ENCODE peak calls at places on chromosome 18, in eight cellular contexts. I, N, B, Q, M, E, Z and L are unnamed samples.

GRCh38 chr18:29241199-29241598 is 1064.3 kb upstream of the CDH2 start:
- DNase-seq in Z (no peak), M (no peak), B (no peak), N (no peak), E (no peak), Q (no peak), I (no peak), L (no peak)

GRCh38 chr18:3283253-3283863 is 21.4 kb downstream of the MYL12B start:
- DNase-seq in I (no peak), M (no peak), B (no peak), Q (no peak), N (no peak), Z (no peak), E (no peak), L (no peak)

GRCh38 chr18:49225160-49225559 is 235.3 kb downstream of the DYM start:
- DNase-seq in Q (no peak), I (no peak), E (no peak), M (peak), B (no peak), Z (no peak), N (no peak), L (no peak)

GRCh38 chr18:51952844-51953243 is 387.2 kb upstream of the DCC start:
- DNase-seq in I (no peak), E (no peak), M (no peak), Q (no peak), N (no peak), Z (no peak), B (no peak), L (no peak)

GRCh38 chr18:7557891-7558454 is 9.1 kb upstream of the PTPRM start:
- DNase-seq in Z (no peak), E (no peak), Q (no peak), B (no peak), N (no peak), M (no peak), I (no peak), L (no peak)

GRCh38 chr18:45341454-45341853 is 273.8 kb upstream of the SLC14A2 start:
- DNase-seq in N (no peak), B (no peak), Q (no peak), M (no peak), E (no peak), Z (no peak), I (no peak), L (no peak)

GRCh38 chr18:21163647-21164625 is 52.3 kb upstream of the ROCK1 start:
- DNase-seq in N (peak), Q (peak), M (peak), E (no peak), B (peak), I (no peak), Z (no peak), L (peak)

GRCh38 chr18:49464718-49465598 is 4.5 kb upstream of the DYM start:
- DNase-seq in E (no peak), Z (no peak), I (no peak), Q (no peak), B (no peak), N (no peak), M (peak), L (no peak)

GRCh38 chr18:27315001-27315400 is 129.9 kb upstream of the CHST9 start:
- DNase-seq in N (no peak), E (no peak), B (no peak), I (no peak), M (no peak), Q (no peak), Z (no peak), L (no peak)

GRCh38 chr18:4134691-4135090 is 320.4 kb downstream of the DLGAP1 start:
- DNase-seq in Z (no peak), M (no peak), B (no peak), Q (no peak), N (no peak), E (no peak), I (no peak), L (no peak)

GRCh38 chr18:3216987-3217386 is 2.8 kb downstream of the MYOM1 start:
- DNase-seq in Q (no peak), I (no peak), E (no peak), M (no peak), B (no peak), N (no peak), Z (no peak), L (no peak)

GRCh38 chr18:13611616-13612110 is 114.7 kb downstream of the FAM210A start:
- DNase-seq in M (peak), B (no peak), N (no peak), Q (no peak), I (peak), Z (no peak), E (no peak), L (no peak)

GRCh38 chr18:2387588-2387987 is 183.7 kb downstream of the METTL4 start:
- DNase-seq in B (no peak), N (no peak), M (no peak), Q (no peak), I (no peak), Z (no peak), E (no peak), L (no peak)

GRCh38 chr18:7338846-7339245 is 108.0 kb downstream of the LRRC30 start:
- DNase-seq in I (no peak), M (no peak), B (no peak), N (no peak), Q (no peak), Z (no peak), E (no peak), L (no peak)

GRCh38 chr18:8991131-8991530 is 111.4 kb upstream of the NDUFV2 start:
- DNase-seq in I (no peak), Z (no peak), M (no peak), E (no peak), Q (no peak), B (no peak), N (no peak), L (no peak)

GRCh38 chr18:50138181-50139064 is 56.5 kb downstream of the MYO5B start:
- DNase-seq in E (no peak), Z (no peak), I (no peak), Q (no peak), N (no peak), M (peak), B (no peak), L (no peak)

GRCh38 chr18:68713131-68713530 is 1.8 kb downstream of the TMX3 start:
- DNase-seq in E (no peak), B (no peak), Q (no peak), N (no peak), I (no peak), Z (no peak), M (no peak), L (no peak)

GRCh38 chr18:59459352-59460059 is 100.4 kb upstream of the LMAN1 start:
- DNase-seq in N (peak), B (peak), Q (peak), E (no peak), Z (no peak), M (peak), I (no peak), L (no peak)

GRCh38 chr18:32381761-32382160 is 88.9 kb downstream of the GAREM1 start:
- DNase-seq in I (no peak), B (no peak), N (peak), M (no peak), Q (no peak), Z (no peak), E (no peak), L (no peak)

GRCh38 chr18:44733754-44734465 is 53.2 kb downstream of the SETBP1 start:
- DNase-seq in E (no peak), N (no peak), I (no peak), Z (no peak), M (no peak), B (peak), Q (no peak), L (no peak)

GRCh38 chr18:48735070-48735676 is 196.3 kb downstream of the CTIF start:
- DNase-seq in I (no peak), E (no peak), N (peak), Z (no peak), M (no peak), B (peak), Q (no peak), L (no peak)

GRCh38 chr18:50879302-50880107 is 587 bp downstream of the ME2 start:
- DNase-seq in E (no peak), I (no peak), Q (no peak), M (peak), N (peak), Z (peak), B (peak), L (peak)

GRCh38 chr18:9449580-9449979 is 25.7 kb upstream of the RALBP1 start:
- DNase-seq in Z (no peak), Q (no peak), I (no peak), M (peak), B (no peak), N (no peak), E (no peak), L (no peak)

GRCh38 chr18:77700051-77700450 is 450.4 kb downstream of the GALR1 start:
- DNase-seq in E (no peak), Z (no peak), I (no peak), Q (no peak), B (no peak), N (no peak), M (no peak), L (no peak)

GRCh38 chr18:6010284-6010683 is 115.0 kb upstream of the TMEM200C start:
- DNase-seq in B (no peak), N (no peak), Q (no peak), Z (no peak), I (no peak), E (no peak), M (peak), L (no peak)

GRCh38 chr18:9091066-9091476 is 11.4 kb upstream of the NDUFV2 start:
- DNase-seq in M (no peak), E (no peak), Q (no peak), I (no peak), B (no peak), Z (no peak), N (no peak), L (no peak)

GRCh38 chr18:76495435-76496199 is 575 bp upstream of the ZNF516 start:
- DNase-seq in Z (no peak), Q (no peak), N (no peak), M (peak), B (peak), I (peak), E (no peak), L (peak)

GRCh38 chr18:9926223-9926894 is 12.5 kb downstream of the VAPA start:
- DNase-seq in E (no peak), B (no peak), Q (no peak), I (no peak), Z (no peak), N (no peak), M (no peak), L (no peak)

GRCh38 chr18:37425182-37425581 is 140.4 kb downstream of the CELF4 start:
- DNase-seq in B (no peak), Z (no peak), I (no peak), N (no peak), E (no peak), Q (no peak), M (no peak), L (no peak)

GRCh38 chr18:7856733-7857132 is 289.6 kb downstream of the PTPRM start:
- DNase-seq in E (no peak), M (peak), N (peak), B (no peak), Q (no peak), Z (no peak), I (no peak), L (no peak)

GRCh38 chr18:3500016-3500415 is 50.0 kb downstream of the TGIF1 start:
- DNase-seq in N (no peak), Q (no peak), M (no peak), I (no peak), E (no peak), Z (no peak), B (no peak), L (no peak)

GRCh38 chr18:49025767-49026500 is 75.2 kb upstream of the SMAD7 start:
- DNase-seq in E (no peak), Q (no peak), N (no peak), Z (no peak), I (peak), B (no peak), M (no peak), L (peak)

GRCh38 chr18:36711813-36712444 is 116.9 kb downstream of the TPGS2 start:
- DNase-seq in N (peak), B (peak), Z (no peak), Q (peak), I (no peak), E (no peak), M (peak), L (no peak)

GRCh38 chr18:45775726-45776125 is 49.7 kb upstream of the SIGLEC15 start:
- DNase-seq in B (no peak), M (no peak), Q (no peak), N (no peak), Z (no peak), E (no peak), I (no peak), L (no peak)

GRCh38 chr18:57834616-57835015 is 31.5 kb upstream of the ATP8B1 start:
- DNase-seq in E (no peak), N (no peak), I (no peak), M (no peak), B (no peak), Q (no peak), Z (no peak), L (no peak)

GRCh38 chr18:28831476-28831875 is 654.5 kb upstream of the CDH2 start:
- DNase-seq in Z (no peak), B (no peak), I (no peak), Q (no peak), E (no peak), M (no peak), N (no peak), L (no peak)

GRCh38 chr18:56562479-56562878 is 75.9 kb downstream of the TXNL1 start:
- DNase-seq in I (no peak), M (no peak), E (no peak), B (no peak), Z (no peak), Q (no peak), N (no peak), L (no peak)

GRCh38 chr18:11258014-11258413 is 108.6 kb upstream of the PIEZO2 start:
- DNase-seq in N (no peak), M (no peak), Z (no peak), Q (no peak), I (no peak), E (no peak), B (no peak), L (no peak)

DNA sequence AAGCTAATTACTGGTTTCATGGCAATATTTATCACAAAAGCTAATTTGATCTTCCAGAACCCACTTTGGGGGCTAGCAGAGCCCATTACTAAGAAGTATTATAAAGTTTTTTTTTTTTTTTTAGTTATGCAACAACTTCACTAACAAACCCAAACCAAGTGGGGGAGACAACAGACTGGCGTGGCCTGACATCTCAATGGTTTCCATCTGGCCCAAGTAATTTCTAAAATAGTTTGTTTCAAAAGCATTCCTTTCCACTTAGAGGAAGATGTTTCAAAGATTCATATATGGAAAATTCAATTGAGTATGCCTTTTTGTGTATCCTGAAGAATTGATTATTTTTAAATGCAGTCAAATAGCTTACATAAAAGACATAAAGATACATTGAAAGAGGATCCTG is 367.1 kb downstream of the HRH4 start:
- DNase-seq in M (no peak), N (no peak), B (no peak), Q (no peak), Z (no peak), E (no peak), I (no peak), L (no peak)
- TF ChIP-seq CTCF in M (no peak), N (no peak), B (no peak), Q (no peak), Z (no peak), E (no peak), I (no peak), L (no peak)

GRCh38 chr18:74476154-74476553 is 19.0 kb upstream of the DIPK1C start:
- DNase-seq in B (no peak), N (no peak), Z (no peak), Q (no peak), E (no peak), I (peak), M (peak), L (no peak)
- TF ChIP-seq CTCF in B (no peak), N (peak), Z (peak), Q (peak), E (no peak), I (peak), M (peak), L (no peak)

GRCh38 chr18:42401131-42401673 is 446.2 kb downstream of the PIK3C3 start:
- DNase-seq in Z (no peak), Q (no peak), I (no peak), B (no peak), N (no peak), M (no peak), E (no peak), L (no peak)
- TF ChIP-seq CTCF in Z (no peak), Q (no peak), I (no peak), B (no peak), N (no peak), M (no peak), E (no peak), L (no peak)

GRCh38 chr18:54805571-54806334 is 22.5 kb upstream of the RAB27B start:
- DNase-seq in E (no peak), Z (no peak), Q (peak), B (no peak), N (peak), I (no peak), M (peak), L (no peak)

GRCh38 chr18:54802178-54802577 is 26.1 kb upstream of the RAB27B start:
- DNase-seq in E (no peak), Z (no peak), Q (no peak), I (no peak), N (no peak), B (no peak), M (no peak), L (no peak)

GRCh38 chr18:54802686-54803395 is 25.4 kb upstream of the RAB27B start:
- DNase-seq in Z (no peak), N (no peak), M (no peak), Q (no peak), B (no peak), E (no peak), I (no peak), L (no peak)

GRCh38 chr18:54806526-54806925 is 21.8 kb upstream of the RAB27B start:
- DNase-seq in Q (no peak), M (peak), N (no peak), I (no peak), E (no peak), B (no peak), Z (no peak), L (no peak)

DNA sequence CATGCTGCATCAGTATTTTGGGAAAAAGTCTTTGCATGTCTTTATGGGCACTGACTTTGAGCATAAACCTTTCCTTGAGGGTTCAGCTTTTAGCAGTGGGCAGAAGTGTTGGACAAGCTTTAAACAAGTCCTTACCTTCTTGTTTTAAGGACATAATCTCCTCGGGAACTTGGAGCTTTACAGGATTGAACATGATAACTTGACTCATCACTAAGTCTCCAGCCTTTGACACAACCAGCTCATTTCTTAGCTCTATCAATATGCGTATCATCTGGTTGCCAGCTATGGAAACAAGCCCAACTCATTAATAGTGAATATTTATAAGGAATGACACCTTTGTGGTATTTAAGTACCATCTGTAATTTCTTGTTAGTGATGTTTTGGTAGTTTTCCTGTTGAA is 21.0 kb upstream of the RAB27B start:
- DNase-seq in N (no peak), M (no peak), I (no peak), B (no peak), Q (no peak), E (no peak), Z (no peak), L (no peak)
- TF ChIP-seq CTCF in N (no peak), M (no peak), I (no peak), B (no peak), Q (no peak), E (no peak), Z (no peak), L (no peak)

DNA sequence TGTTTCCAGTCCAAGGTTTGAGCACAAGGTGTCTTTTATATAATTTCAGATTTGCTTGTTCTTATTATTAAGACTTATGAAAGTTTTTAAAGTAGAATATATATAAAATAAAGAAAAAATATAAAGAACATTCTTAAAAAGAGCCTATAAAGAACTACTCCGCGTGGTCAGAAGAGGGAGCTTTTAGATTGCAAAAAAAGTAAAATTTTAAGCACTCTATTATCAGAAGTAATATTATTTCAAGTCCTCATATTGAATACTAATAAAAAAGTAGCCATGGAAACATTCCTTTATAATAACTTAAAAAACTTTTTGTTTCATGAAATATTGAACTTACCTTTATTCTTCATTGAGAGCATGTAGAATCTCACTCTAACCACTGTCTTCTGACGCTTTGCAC is 51.4 kb downstream of the LINC00305 start:
- DNase-seq in Q (no peak), Z (no peak), E (no peak), I (no peak), M (no peak), N (no peak), B (no peak), L (no peak)
- TF ChIP-seq CTCF in Q (no peak), Z (peak), E (no peak), I (peak), M (no peak), N (peak), B (no peak), L (no peak)

DNA sequence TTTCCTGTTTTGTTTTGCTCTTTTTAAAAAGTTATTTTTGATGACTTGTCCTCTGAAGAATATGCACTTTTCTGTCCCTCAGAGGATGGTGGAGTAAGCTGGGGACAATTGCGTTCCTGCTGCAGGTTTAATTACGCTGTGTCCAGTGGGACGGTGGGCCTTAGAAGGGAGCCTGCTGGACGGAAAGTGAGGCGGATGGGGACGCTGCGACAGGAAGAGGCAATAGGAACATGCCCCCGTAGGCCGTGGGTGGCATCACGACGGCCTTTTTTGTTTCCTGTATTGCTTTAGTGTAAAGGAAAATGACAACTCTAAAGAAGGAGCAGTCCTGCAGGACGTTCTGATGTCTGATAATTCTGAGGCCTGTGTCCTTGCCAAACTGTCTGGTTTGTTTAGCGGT is 121.6 kb downstream of the NFATC1 start:
- DNase-seq in Q (no peak), E (no peak), Z (no peak), N (no peak), I (no peak), M (no peak), B (no peak), L (peak)
- TF ChIP-seq CTCF in Q (no peak), E (no peak), Z (no peak), N (no peak), I (no peak), M (no peak), B (no peak), L (no peak)

GRCh38 chr18:64966667-64967066 is 784.1 kb upstream of the CDH7 start:
- DNase-seq in M (no peak), Q (no peak), N (no peak), E (no peak), Z (no peak), I (no peak), B (no peak), L (no peak)
- TF ChIP-seq CTCF in M (no peak), Q (no peak), N (no peak), E (no peak), Z (no peak), I (no peak), B (no peak), L (no peak)